ENCODE peak calls at places on chromosomes 4 and X, in six cellular contexts. G is cardiac muscle cell, O is nephron progenitor cell, Z is WTC11, I is AG04450, S is Peyer's patch. V is an unnamed sample.
A peak's percentile ranks its signal among the peaks of the same experiment; 100 is the strongest.

GRCh38 chrX:41471786-41472185 is 24.6 kb downstream of the NYX start:
- DNase-seq in Z (no peak), I (no peak), G (no peak), S (no peak), O (no peak), V (no peak)

GRCh38 chrX:10754445-10754844 is 134.1 kb upstream of the MID1 start:
- DNase-seq in I (no peak), S (no peak), G (no peak), Z (no peak), O (no peak), V (no peak)

GRCh38 chr4:7924570-7924969 is 15.1 kb downstream of the AFAP1 start:
- DNase-seq in G (no peak), O (no peak), Z (no peak), I (no peak), S (no peak), V (no peak)

GRCh38 chrX:15998350-15998749 is 125.0 kb upstream of the GRPR start:
- DNase-seq in O (no peak), Z (no peak), G (no peak), S (no peak), I (no peak), V (no peak)

GRCh38 chrX:42680651-42681050 is 97.3 kb downstream of the PPP1R2C start:
- DNase-seq in G (no peak), S (no peak), Z (no peak), O (no peak), I (no peak), V (peak; percentile 63)

GRCh38 chr4:125254111-125254510 is 60.6 kb upstream of the FAT4 start:
- DNase-seq in O (no peak), Z (no peak), G (no peak), I (peak; percentile 24), S (no peak), V (no peak)

GRCh38 chr4:41142356-41142755 is 72.0 kb downstream of the APBB2 start:
- DNase-seq in I (no peak), G (no peak), Z (no peak), O (no peak), S (no peak), V (no peak)

GRCh38 chr4:165201806-165202205 is 5.6 kb upstream of the KLHL2 start:
- DNase-seq in I (no peak), O (no peak), G (no peak), S (no peak), Z (no peak), V (no peak)

GRCh38 chr4:20925176-20925575 is 224.9 kb downstream of the PACRGL start:
- DNase-seq in G (no peak), I (no peak), O (no peak), S (no peak), Z (no peak), V (no peak)

GRCh38 chrX:150844016-150844415 is 54.5 kb downstream of the CD99L2 start:
- DNase-seq in I (no peak), S (no peak), G (no peak), Z (no peak), O (no peak), V (no peak)

GRCh38 chrX:9137152-9137551 is 103.2 kb upstream of the FAM9B start:
- DNase-seq in I (no peak), G (no peak), S (no peak), O (no peak), Z (no peak), V (no peak)

GRCh38 chrX:132171881-132172280 is 44.1 kb upstream of the FRMD7 start:
- DNase-seq in G (no peak), O (no peak), I (no peak), Z (no peak), S (no peak), V (no peak)

GRCh38 chr4:146095091-146095690 is 80.3 kb upstream of the LSM6 start:
- DNase-seq in G (peak; percentile 69), S (peak; percentile 78), Z (peak; percentile 37), O (peak; percentile 44), I (peak; percentile 21), V (peak; percentile 76)
- TF ChIP-seq CTCF in G (peak; percentile 75), S (peak; percentile 56), Z (peak; percentile 77), O (peak; percentile 77), I (peak; percentile 76), V (peak; percentile 94)

GRCh38 chr4:93201471-93201870 is 627.1 kb upstream of the ATOH1 start:
- DNase-seq in O (no peak), Z (no peak), G (no peak), I (no peak), S (no peak), V (no peak)

GRCh38 chr4:93203708-93204107 is 624.8 kb upstream of the ATOH1 start:
- DNase-seq in Z (no peak), I (no peak), O (no peak), G (no peak), S (no peak), V (peak; percentile 59)

DNA sequence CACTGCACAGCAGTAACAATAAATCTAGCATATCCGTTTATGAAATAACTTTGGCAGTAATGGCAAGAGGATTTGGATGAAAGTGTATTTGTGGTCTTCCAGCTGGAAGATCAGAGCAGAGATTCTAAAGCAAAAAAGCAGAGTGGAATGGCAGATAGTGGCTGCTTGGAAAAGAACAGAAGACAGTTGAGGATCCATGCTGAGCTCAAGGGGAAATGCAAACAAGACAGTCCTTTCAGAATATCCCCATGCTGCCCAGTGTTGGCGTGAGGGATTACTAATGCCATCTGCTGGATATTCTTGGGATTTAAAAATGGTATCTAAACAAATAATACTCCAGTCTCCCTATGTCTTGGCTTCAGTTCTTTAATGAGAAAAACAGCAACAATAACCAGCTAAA is 629.1 kb upstream of the ATOH1 start:
- DNase-seq in O (peak; percentile 9), Z (peak; percentile 23), S (no peak), G (peak; percentile 63), I (no peak), V (peak; percentile 75)
- TF ChIP-seq CTCF in O (peak; percentile 55), Z (peak; percentile 47), S (peak; percentile 38), G (peak; percentile 45), I (peak; percentile 55), V (peak; percentile 79)

GRCh38 chr4:113293673-113294072 is 244.2 kb downstream of the ANK2 start:
- DNase-seq in Z (no peak), I (no peak), S (no peak), G (no peak), O (no peak), V (no peak)
- TF ChIP-seq CTCF in Z (no peak), I (no peak), S (no peak), G (peak; percentile 11), O (no peak), V (no peak)

DNA sequence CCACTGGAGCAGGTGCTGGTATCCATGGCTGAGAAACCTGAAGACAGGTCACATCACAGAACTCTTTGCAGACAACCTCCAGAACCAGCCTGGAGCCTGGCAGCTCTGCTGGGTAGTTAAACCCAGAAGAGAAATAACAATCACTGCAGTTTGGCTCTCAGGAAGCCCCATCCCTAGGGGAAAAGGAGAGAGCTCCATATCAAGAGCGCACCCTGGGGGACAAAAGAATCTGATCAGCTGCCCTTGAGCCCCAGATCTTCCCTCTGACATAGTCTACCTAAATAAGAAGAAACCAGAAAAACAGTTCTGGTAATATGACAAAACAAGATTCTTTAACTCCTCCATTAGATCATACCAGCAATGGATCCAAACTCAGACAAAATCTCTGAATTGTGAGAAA is 823.2 kb upstream of the FRG1 start:
- DNase-seq in I (no peak), Z (peak; percentile 26), G (no peak), O (no peak), S (no peak), V (peak; percentile 62)
- TF ChIP-seq CTCF in I (no peak), Z (no peak), G (no peak), O (no peak), S (no peak), V (peak; percentile 59)

GRCh38 chr4:88969746-88970145 is 87.2 kb downstream of the FAM13A start:
- DNase-seq in Z (no peak), S (no peak), O (no peak), G (peak; percentile 41), I (no peak), V (no peak)

GRCh38 chr4:88969271-88969670 is 87.7 kb downstream of the FAM13A start:
- DNase-seq in O (no peak), Z (no peak), I (no peak), G (no peak), S (no peak), V (no peak)

GRCh38 chr4:88967883-88968316 is 89.1 kb downstream of the FAM13A start:
- DNase-seq in I (no peak), S (no peak), Z (no peak), O (no peak), G (no peak), V (no peak)

GRCh38 chr4:88975925-88976511 is 81.0 kb downstream of the FAM13A start:
- DNase-seq in S (no peak), G (no peak), O (no peak), I (no peak), Z (no peak), V (no peak)

DNA sequence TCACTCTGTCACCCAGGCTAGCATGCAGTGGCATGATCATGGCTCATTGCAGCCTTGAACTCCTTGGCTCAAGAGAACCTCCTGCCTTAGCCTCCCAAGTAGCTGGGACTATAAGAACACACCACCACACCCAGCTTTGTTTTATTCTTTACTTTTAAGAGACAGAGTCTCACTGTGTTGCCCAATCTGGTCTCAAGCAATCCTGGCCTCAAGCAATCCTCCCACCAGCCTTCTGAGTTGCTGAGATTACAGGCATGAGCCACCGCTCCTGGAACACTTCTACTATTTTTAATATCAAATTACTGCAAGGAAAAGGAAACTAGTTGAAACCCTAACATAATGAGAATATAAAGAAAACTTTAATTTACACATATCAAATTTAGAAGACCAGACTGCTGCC is 85.4 kb downstream of the FAM13A start:
- DNase-seq in O (no peak), S (no peak), I (no peak), Z (no peak), G (no peak), V (no peak)
- TF ChIP-seq CTCF in O (no peak), S (no peak), I (no peak), Z (no peak), G (no peak), V (no peak)

GRCh38 chr4:17352357-17352756 is 159.5 kb downstream of the QDPR start:
- DNase-seq in O (no peak), S (no peak), Z (no peak), G (no peak), I (no peak), V (no peak)

GRCh38 chr4:17347445-17347844 is 164.4 kb downstream of the QDPR start:
- DNase-seq in G (peak; percentile 36), S (no peak), I (no peak), O (peak; percentile 16), Z (peak; percentile 57), V (peak; percentile 83)
- TF ChIP-seq CTCF in G (peak; percentile 80), S (peak; percentile 38), I (peak; percentile 68), O (peak; percentile 50), Z (peak; percentile 42), V (peak; percentile 85)

DNA sequence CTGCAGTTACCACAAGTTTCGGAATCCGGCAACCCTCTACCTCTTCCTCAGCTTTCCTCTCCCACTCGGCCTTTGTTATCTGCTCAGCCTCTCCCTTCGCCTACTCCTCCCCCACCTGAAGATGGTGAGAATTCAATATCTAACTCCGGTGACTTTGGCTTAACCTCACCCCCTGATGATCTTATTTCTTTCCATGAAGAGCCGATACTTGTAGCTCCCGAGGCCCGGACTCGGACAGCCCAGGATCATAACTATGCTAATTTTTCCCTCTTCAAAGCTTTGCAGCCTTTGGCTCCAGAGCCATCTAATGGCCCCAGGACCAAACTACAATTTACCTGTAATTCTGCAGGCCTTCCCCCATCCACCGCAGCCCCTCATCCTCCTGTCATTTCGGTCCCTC is 32.0 kb upstream of the MGST2 start:
- DNase-seq in S (no peak), Z (peak; percentile 48), G (peak; percentile 34), I (no peak), O (no peak), V (peak; percentile 83)
- TF ChIP-seq CTCF in S (no peak), Z (peak; percentile 22), G (peak; percentile 57), I (peak; percentile 57), O (peak; percentile 39), V (peak; percentile 72)

GRCh38 chrX:19617550-19617949 is 102.2 kb upstream of the MAP3K15 start:
- DNase-seq in O (no peak), S (no peak), G (no peak), Z (no peak), I (no peak), V (no peak)
- TF ChIP-seq CTCF in O (no peak), S (peak; percentile 9), G (no peak), Z (no peak), I (no peak), V (no peak)

V was measured in endodermal cell.